ENCODE peak calls at places on chromosomes 7 and 10, in ten cellular contexts. One of them, this sample, is unnamed.

GRCh38 chr7:55127135-55127551 is 108.3 kb downstream of the EGFR start:
- DNase-seq in K562: no peak
- DNase-seq in sigmoid colon: no peak
- DNase-seq in H1: no peak
- DNase-seq in HepG2: no peak
- DNase-seq in esophagus muscularis mucosa: peak; percentile 74
- DNase-seq in transverse colon: no peak
- DNase-seq in ovary: no peak
- DNase-seq in A549: no peak
- DNase-seq in stomach: no peak
- DNase-seq in this sample: no peak

GRCh38 chr7:45120-46090 is 147.0 kb upstream of the FAM20C start:
- DNase-seq in K562: no peak
- DNase-seq in sigmoid colon: no peak
- DNase-seq in H1: no peak
- DNase-seq in HepG2: no peak
- DNase-seq in esophagus muscularis mucosa: no peak
- DNase-seq in transverse colon: peak; percentile 3
- DNase-seq in ovary: peak; percentile 6
- DNase-seq in A549: no peak
- DNase-seq in stomach: no peak
- DNase-seq in this sample: peak; percentile 11

GRCh38 chr7:26397786-26398435 is 106.2 kb downstream of the SNX10 start:
- DNase-seq in K562: peak; percentile 47
- DNase-seq in sigmoid colon: no peak
- DNase-seq in H1: no peak
- DNase-seq in HepG2: no peak
- DNase-seq in esophagus muscularis mucosa: no peak
- DNase-seq in transverse colon: peak; percentile 37
- DNase-seq in ovary: no peak
- DNase-seq in A549: peak; percentile 40
- DNase-seq in stomach: no peak
- DNase-seq in this sample: peak; percentile 90

GRCh38 chr7:98077762-98078161 is 28.9 kb upstream of the LMTK2 start:
- DNase-seq in K562: no peak
- DNase-seq in sigmoid colon: peak; percentile 1
- DNase-seq in H1: no peak
- DNase-seq in HepG2: no peak
- DNase-seq in esophagus muscularis mucosa: peak; percentile 68
- DNase-seq in transverse colon: no peak
- DNase-seq in ovary: no peak
- DNase-seq in A549: no peak
- DNase-seq in stomach: peak; percentile 5
- DNase-seq in this sample: no peak

GRCh38 chr10:58513189-58514101 is 773 bp downstream of the BICC1 start:
- DNase-seq in K562: no peak
- DNase-seq in sigmoid colon: peak; percentile 89
- DNase-seq in H1: no peak
- DNase-seq in HepG2: no peak
- DNase-seq in esophagus muscularis mucosa: peak; percentile 94
- DNase-seq in transverse colon: peak; percentile 45
- DNase-seq in ovary: peak; percentile 78
- DNase-seq in A549: peak; percentile 69
- DNase-seq in stomach: peak; percentile 31
- DNase-seq in this sample: peak; percentile 31

GRCh38 chr7:12610899-12611298 is 40.4 kb downstream of the SCIN start:
- DNase-seq in K562: no peak
- DNase-seq in sigmoid colon: no peak
- DNase-seq in H1: no peak
- DNase-seq in HepG2: no peak
- DNase-seq in esophagus muscularis mucosa: no peak
- DNase-seq in transverse colon: no peak
- DNase-seq in ovary: no peak
- DNase-seq in A549: no peak
- DNase-seq in stomach: no peak
- DNase-seq in this sample: no peak

GRCh38 chr7:5677538-5678294 is 103.7 kb downstream of the RNF216 start:
- DNase-seq in K562: peak; percentile 67
- DNase-seq in sigmoid colon: peak; percentile 88
- DNase-seq in H1: no peak
- DNase-seq in HepG2: peak; percentile 34
- DNase-seq in esophagus muscularis mucosa: no peak
- DNase-seq in transverse colon: peak; percentile 61
- DNase-seq in ovary: peak; percentile 70
- DNase-seq in A549: peak; percentile 55
- DNase-seq in stomach: peak; percentile 43
- DNase-seq in this sample: no peak

GRCh38 chr10:131874991-131875451 is 25.8 kb upstream of the PPP2R2D start:
- DNase-seq in K562: peak; percentile 74
- DNase-seq in sigmoid colon: peak; percentile 80
- DNase-seq in H1: peak; percentile 68
- DNase-seq in HepG2: peak; percentile 62
- DNase-seq in esophagus muscularis mucosa: no peak
- DNase-seq in transverse colon: peak; percentile 72
- DNase-seq in ovary: peak; percentile 85
- DNase-seq in A549: peak; percentile 84
- DNase-seq in stomach: peak; percentile 74
- DNase-seq in this sample: peak; percentile 78

GRCh38 chr10:29757551-29758297 is 123.0 kb upstream of the SVIL start:
- DNase-seq in K562: no peak
- DNase-seq in sigmoid colon: no peak
- DNase-seq in H1: no peak
- DNase-seq in HepG2: no peak
- DNase-seq in esophagus muscularis mucosa: no peak
- DNase-seq in transverse colon: no peak
- DNase-seq in ovary: no peak
- DNase-seq in A549: no peak
- DNase-seq in stomach: no peak
- DNase-seq in this sample: no peak

GRCh38 chr7:150983893-150984368 is 5.8 kb upstream of the KCNH2 start:
- DNase-seq in K562: peak; percentile 83
- DNase-seq in sigmoid colon: no peak
- DNase-seq in H1: no peak
- DNase-seq in HepG2: no peak
- DNase-seq in esophagus muscularis mucosa: no peak
- DNase-seq in transverse colon: no peak
- DNase-seq in ovary: no peak
- DNase-seq in A549: no peak
- DNase-seq in stomach: no peak
- DNase-seq in this sample: no peak

GRCh38 chr7:147483634-147484292 is 1106.8 kb upstream of the C7orf33 start:
- DNase-seq in K562: no peak
- DNase-seq in sigmoid colon: no peak
- DNase-seq in H1: no peak
- DNase-seq in HepG2: no peak
- DNase-seq in esophagus muscularis mucosa: no peak
- DNase-seq in transverse colon: no peak
- DNase-seq in ovary: no peak
- DNase-seq in A549: no peak
- DNase-seq in stomach: no peak
- DNase-seq in this sample: no peak

GRCh38 chr10:34538291-34538829 is 276.7 kb downstream of the PARD3 start:
- DNase-seq in K562: no peak
- DNase-seq in sigmoid colon: no peak
- DNase-seq in H1: no peak
- DNase-seq in HepG2: no peak
- DNase-seq in esophagus muscularis mucosa: no peak
- DNase-seq in transverse colon: no peak
- DNase-seq in ovary: no peak
- DNase-seq in A549: peak; percentile 19
- DNase-seq in stomach: no peak
- DNase-seq in this sample: peak; percentile 53

GRCh38 chr10:79494871-79495270 is 17.5 kb upstream of the EIF5AL1 start:
- DNase-seq in K562: no peak
- DNase-seq in sigmoid colon: no peak
- DNase-seq in H1: no peak
- DNase-seq in HepG2: no peak
- DNase-seq in esophagus muscularis mucosa: no peak
- DNase-seq in transverse colon: no peak
- DNase-seq in ovary: no peak
- DNase-seq in A549: no peak
- DNase-seq in stomach: no peak
- DNase-seq in this sample: no peak

GRCh38 chr10:95214369-95214768 is 20.3 kb downstream of the ACSM6 start:
- DNase-seq in K562: no peak
- DNase-seq in sigmoid colon: no peak
- DNase-seq in H1: no peak
- DNase-seq in HepG2: no peak
- DNase-seq in esophagus muscularis mucosa: no peak
- DNase-seq in transverse colon: no peak
- DNase-seq in ovary: no peak
- DNase-seq in A549: no peak
- DNase-seq in stomach: no peak
- DNase-seq in this sample: no peak

GRCh38 chr10:33930079-33930478 is 595.6 kb upstream of the NRP1 start:
- DNase-seq in K562: no peak
- DNase-seq in sigmoid colon: no peak
- DNase-seq in H1: no peak
- DNase-seq in HepG2: no peak
- DNase-seq in esophagus muscularis mucosa: no peak
- DNase-seq in transverse colon: no peak
- DNase-seq in ovary: no peak
- DNase-seq in A549: no peak
- DNase-seq in stomach: no peak
- DNase-seq in this sample: no peak

GRCh38 chr7:151199196-151199874 is 11.0 kb downstream of the H2BK1 start:
- DNase-seq in K562: no peak
- DNase-seq in sigmoid colon: no peak
- DNase-seq in H1: no peak
- DNase-seq in HepG2: no peak
- DNase-seq in esophagus muscularis mucosa: no peak
- DNase-seq in transverse colon: no peak
- DNase-seq in ovary: peak; percentile 79
- DNase-seq in A549: no peak
- DNase-seq in stomach: no peak
- DNase-seq in this sample: no peak

GRCh38 chr7:133358728-133359127 is 105.8 kb downstream of the EXOC4 start:
- DNase-seq in K562: no peak
- DNase-seq in sigmoid colon: no peak
- DNase-seq in H1: no peak
- DNase-seq in HepG2: no peak
- DNase-seq in esophagus muscularis mucosa: no peak
- DNase-seq in transverse colon: no peak
- DNase-seq in ovary: no peak
- DNase-seq in A549: no peak
- DNase-seq in stomach: no peak
- DNase-seq in this sample: no peak

GRCh38 chr10:103507235-103508191 is 14.0 kb downstream of the NEURL1 start:
- DNase-seq in K562: no peak
- DNase-seq in sigmoid colon: no peak
- DNase-seq in H1: no peak
- DNase-seq in HepG2: no peak
- DNase-seq in esophagus muscularis mucosa: no peak
- DNase-seq in transverse colon: no peak
- DNase-seq in ovary: no peak
- DNase-seq in A549: no peak
- DNase-seq in stomach: no peak
- DNase-seq in this sample: no peak
- TF ChIP-seq CTCF in K562: peak; percentile 25
- TF ChIP-seq CTCF in sigmoid colon: no peak
- TF ChIP-seq CTCF in H1: no peak
- TF ChIP-seq CTCF in HepG2: peak; percentile 42
- TF ChIP-seq CTCF in esophagus muscularis mucosa: no peak
- TF ChIP-seq CTCF in transverse colon: no peak
- TF ChIP-seq CTCF in ovary: no peak
- TF ChIP-seq CTCF in A549: no peak
- TF ChIP-seq CTCF in stomach: no peak
- TF ChIP-seq CTCF in this sample: no peak

GRCh38 chr7:89618269-89618668 is 536.0 kb upstream of the STEAP1 start:
- DNase-seq in K562: no peak
- DNase-seq in sigmoid colon: no peak
- DNase-seq in H1: no peak
- DNase-seq in HepG2: no peak
- DNase-seq in esophagus muscularis mucosa: no peak
- DNase-seq in transverse colon: no peak
- DNase-seq in ovary: no peak
- DNase-seq in A549: no peak
- DNase-seq in stomach: no peak
- DNase-seq in this sample: no peak
- TF ChIP-seq EP300 in K562: no peak
- TF ChIP-seq EP300 in sigmoid colon: no peak
- TF ChIP-seq EP300 in H1: no peak
- TF ChIP-seq EP300 in HepG2: no peak
- TF ChIP-seq EP300 in esophagus muscularis mucosa: no peak
- TF ChIP-seq EP300 in transverse colon: no peak
- TF ChIP-seq EP300 in ovary: no peak
- TF ChIP-seq EP300 in A549: no peak
- TF ChIP-seq EP300 in stomach: no peak
- TF ChIP-seq EP300 in this sample: no peak

GRCh38 chr10:123007558-123008378 is 827 bp downstream of the IKZF5 start:
- DNase-seq in K562: peak; percentile 10
- DNase-seq in sigmoid colon: peak; percentile 66
- DNase-seq in H1: no peak
- DNase-seq in HepG2: peak; percentile 68
- DNase-seq in esophagus muscularis mucosa: no peak
- DNase-seq in transverse colon: peak; percentile 38
- DNase-seq in ovary: no peak
- DNase-seq in A549: peak; percentile 72
- DNase-seq in stomach: peak; percentile 34
- DNase-seq in this sample: no peak

GRCh38 chr10:123011987-123012386 is 3.2 kb downstream of the ACADSB start:
- DNase-seq in K562: no peak
- DNase-seq in sigmoid colon: no peak
- DNase-seq in H1: no peak
- DNase-seq in HepG2: no peak
- DNase-seq in esophagus muscularis mucosa: no peak
- DNase-seq in transverse colon: no peak
- DNase-seq in ovary: no peak
- DNase-seq in A549: no peak
- DNase-seq in stomach: no peak
- DNase-seq in this sample: peak; percentile 45

GRCh38 chr10:123009105-123009805 is 449 bp downstream of the ACADSB start:
- DNase-seq in K562: peak; percentile 12
- DNase-seq in sigmoid colon: peak; percentile 69
- DNase-seq in H1: no peak
- DNase-seq in HepG2: no peak
- DNase-seq in esophagus muscularis mucosa: no peak
- DNase-seq in transverse colon: peak; percentile 30
- DNase-seq in ovary: peak; percentile 38
- DNase-seq in A549: peak; percentile 27
- DNase-seq in stomach: peak; percentile 28
- DNase-seq in this sample: peak; percentile 72

GRCh38 chr10:123013456-123014419 is 4.9 kb downstream of the ACADSB start:
- DNase-seq in K562: no peak
- DNase-seq in sigmoid colon: no peak
- DNase-seq in H1: no peak
- DNase-seq in HepG2: no peak
- DNase-seq in esophagus muscularis mucosa: no peak
- DNase-seq in transverse colon: no peak
- DNase-seq in ovary: peak; percentile 15
- DNase-seq in A549: no peak
- DNase-seq in stomach: no peak
- DNase-seq in this sample: no peak

GRCh38 chr10:123008379-123009104 is at the start of the genes ACADSB and IKZF5:
- DNase-seq in K562: peak; percentile 93
- DNase-seq in sigmoid colon: peak; percentile 99
- DNase-seq in H1: peak; percentile 95
- DNase-seq in HepG2: peak; percentile 95
- DNase-seq in esophagus muscularis mucosa: peak; percentile 99
- DNase-seq in transverse colon: peak; percentile 97
- DNase-seq in ovary: peak; percentile 95
- DNase-seq in A549: peak; percentile 97
- DNase-seq in stomach: peak; percentile 96
- DNase-seq in this sample: peak; percentile 95
- TF ChIP-seq POLR2A in K562: peak; percentile 84
- TF ChIP-seq POLR2A in sigmoid colon: peak; percentile 74
- TF ChIP-seq POLR2A in H1: peak; percentile 60
- TF ChIP-seq POLR2A in HepG2: peak; percentile 99
- TF ChIP-seq POLR2A in esophagus muscularis mucosa: peak; percentile 27
- TF ChIP-seq POLR2A in transverse colon: peak; percentile 88
- TF ChIP-seq POLR2A in ovary: peak; percentile 84
- TF ChIP-seq POLR2A in A549: peak; percentile 95
- TF ChIP-seq POLR2A in stomach: no peak
- TF ChIP-seq POLR2A in this sample: peak; percentile 76

GRCh38 chr10:73774637-73775036 is 7.2 kb upstream of the CHCHD1 start:
- DNase-seq in K562: peak; percentile 53
- DNase-seq in sigmoid colon: no peak
- DNase-seq in H1: no peak
- DNase-seq in HepG2: peak; percentile 18
- DNase-seq in esophagus muscularis mucosa: no peak
- DNase-seq in transverse colon: no peak
- DNase-seq in ovary: no peak
- DNase-seq in A549: no peak
- DNase-seq in stomach: no peak
- DNase-seq in this sample: no peak
- TF ChIP-seq CTCF in K562: peak; percentile 79
- TF ChIP-seq CTCF in sigmoid colon: no peak
- TF ChIP-seq CTCF in H1: no peak
- TF ChIP-seq CTCF in HepG2: peak; percentile 51
- TF ChIP-seq CTCF in esophagus muscularis mucosa: no peak
- TF ChIP-seq CTCF in transverse colon: no peak
- TF ChIP-seq CTCF in ovary: no peak
- TF ChIP-seq CTCF in A549: peak; percentile 26
- TF ChIP-seq CTCF in stomach: no peak
- TF ChIP-seq CTCF in this sample: no peak

This sample was measured in upper lobe of left lung.